ENCODE peak calls at places on chromosomes 12 and 14, in four cellular contexts. One of them, this sample, is unnamed.

GRCh38 chr14:88879016-88879415 is 54.6 kb downstream of the TTC8 start:
- DNase-seq in type B pancreatic cell: no peak
- DNase-seq in dorsolateral prefrontal cortex: no peak
- DNase-seq in omental fat pad: no peak
- DNase-seq in this sample: no peak

GRCh38 chr12:92186038-92186470 is 40.4 kb upstream of the BTG1 start:
- DNase-seq in dorsolateral prefrontal cortex: no peak
- DNase-seq in type B pancreatic cell: no peak
- DNase-seq in omental fat pad: no peak
- DNase-seq in this sample: no peak

GRCh38 chr12:102960766-102961487 is 3.5 kb downstream of the ASCL1 start:
- DNase-seq in omental fat pad: no peak
- DNase-seq in dorsolateral prefrontal cortex: peak; percentile 69
- DNase-seq in type B pancreatic cell: no peak
- DNase-seq in this sample: peak; percentile 79

GRCh38 chr14:21668377-21668776 is 5.2 kb downstream of the OR4E1 start:
- DNase-seq in omental fat pad: no peak
- DNase-seq in type B pancreatic cell: no peak
- DNase-seq in dorsolateral prefrontal cortex: no peak
- DNase-seq in this sample: no peak

GRCh38 chr12:124772467-124773170 is 91.0 kb downstream of the SCARB1 start:
- DNase-seq in omental fat pad: no peak
- DNase-seq in type B pancreatic cell: no peak
- DNase-seq in dorsolateral prefrontal cortex: no peak
- DNase-seq in this sample: no peak

GRCh38 chr12:101229841-101230241 is 19.8 kb upstream of the SLC5A8 start:
- DNase-seq in dorsolateral prefrontal cortex: no peak
- DNase-seq in type B pancreatic cell: no peak
- DNase-seq in omental fat pad: no peak
- DNase-seq in this sample: no peak

GRCh38 chr12:19437996-19438395 is 1.3 kb upstream of the AEBP2 start:
- DNase-seq in type B pancreatic cell: no peak
- DNase-seq in omental fat pad: no peak
- DNase-seq in dorsolateral prefrontal cortex: no peak
- DNase-seq in this sample: no peak

GRCh38 chr12:20421338-20421890 is 53.1 kb downstream of the PDE3A start:
- DNase-seq in dorsolateral prefrontal cortex: no peak
- DNase-seq in omental fat pad: no peak
- DNase-seq in type B pancreatic cell: no peak
- DNase-seq in this sample: no peak

GRCh38 chr14:88195676-88196075 is 127.4 kb downstream of the KCNK10 start:
- DNase-seq in omental fat pad: no peak
- DNase-seq in dorsolateral prefrontal cortex: peak; percentile 47
- DNase-seq in type B pancreatic cell: no peak
- DNase-seq in this sample: peak; percentile 59

GRCh38 chr14:93888995-93889394 is 38.1 kb upstream of the FAM181A start:
- DNase-seq in dorsolateral prefrontal cortex: no peak
- DNase-seq in type B pancreatic cell: no peak
- DNase-seq in omental fat pad: no peak
- DNase-seq in this sample: no peak

GRCh38 chr12:50103767-50104321 is at the start of gene GPD1:
- DNase-seq in dorsolateral prefrontal cortex: peak; percentile 82
- DNase-seq in type B pancreatic cell: no peak
- DNase-seq in omental fat pad: no peak
- DNase-seq in this sample: peak; percentile 97

This sample was measured in posterior cingulate gyrus.